ENCODE peak calls at places on chromosomes 5 and 9, in four cellular contexts. E is heart left ventricle; T is tibial nerve; D is CD8-positive, alpha-beta T cell. I is an unnamed sample.

GRCh38 chr9:73038613-73039012 is 85.8 kb upstream of the ALDH1A1 start:
- DNase-seq in E (peak; percentile 24), T (peak; percentile 57), D (no peak), I (peak; percentile 1)

GRCh38 chr5:1331861-1332405 is 13.0 kb downstream of the CLPTM1L start:
- DNase-seq in E (no peak), T (no peak), D (no peak), I (no peak)

GRCh38 chr5:154771383-154771901 is 16.3 kb downstream of the LARP1 start:
- DNase-seq in E (peak; percentile 42), T (peak; percentile 29), D (no peak), I (peak; percentile 29)

GRCh38 chr5:134136221-134136631 is 21.7 kb downstream of the TCF7 start:
- DNase-seq in E (no peak), T (no peak), D (peak; percentile 12), I (no peak)

GRCh38 chr9:83706703-83707517 is 848 bp downstream of the UBQLN1 start:
- DNase-seq in E (peak; percentile 54), T (peak; percentile 14), D (peak; percentile 66), I (peak; percentile 12)

GRCh38 chr9:86983260-86984255 is 36.3 kb upstream of the GAS1 start:
- DNase-seq in E (no peak), T (peak; percentile 20), D (no peak), I (peak; percentile 98)

GRCh38 chr5:153515269-153515668 is 24.8 kb downstream of the GRIA1 start:
- DNase-seq in E (no peak), T (no peak), D (no peak), I (no peak)

GRCh38 chr5:34660444-34660843 is 4.3 kb downstream of the RAI14 start:
- DNase-seq in E (no peak), T (no peak), D (no peak), I (no peak)

GRCh38 chr5:42547146-42547545 is 123.9 kb downstream of the GHR start:
- DNase-seq in E (no peak), T (no peak), D (no peak), I (peak; percentile 72)

GRCh38 chr5:132480546-132481242 is 9.9 kb downstream of the IRF1 start:
- DNase-seq in E (no peak), T (no peak), D (no peak), I (no peak)

GRCh38 chr9:93224591-93224990 is 40.7 kb downstream of the WNK2 start:
- DNase-seq in E (no peak), T (no peak), D (no peak), I (peak; percentile 94)

GRCh38 chr5:170149206-170149515 is 43.5 kb downstream of the FOXI1 start:
- DNase-seq in E (no peak), T (no peak), D (no peak), I (no peak)

GRCh38 chr5:133347039-133347438 is 265.3 kb downstream of the FSTL4 start:
- DNase-seq in E (no peak), T (no peak), D (no peak), I (no peak)

GRCh38 chr5:123696948-123697347 is 185.0 kb downstream of the CSNK1G3 start:
- DNase-seq in E (peak; percentile 85), T (no peak), D (no peak), I (peak; percentile 21)

GRCh38 chr5:39714036-39714698 is 289.4 kb upstream of the DAB2 start:
- DNase-seq in E (no peak), T (peak; percentile 68), D (peak; percentile 15), I (peak; percentile 64)

GRCh38 chr5:139850423-139851016 is 54.9 kb downstream of the PSD2 start:
- DNase-seq in E (no peak), T (no peak), D (no peak), I (no peak)

GRCh38 chr5:87125796-87126195 is 141.9 kb upstream of the RASA1 start:
- DNase-seq in E (no peak), T (no peak), D (no peak), I (no peak)

GRCh38 chr5:72486371-72486770 is 20.8 kb downstream of the ZNF366 start:
- DNase-seq in E (no peak), T (no peak), D (no peak), I (no peak)
- H3K27ac ChIP-seq in E (peak overlapping the region; percentile 56), T (no peak overlapping the region), D (no peak overlapping the region), I (peak overlapping the region; percentile 62)

GRCh38 chr9:120383611-120383998 is 196.4 kb downstream of the CDK5RAP2 start:
- DNase-seq in E (no peak), T (no peak), D (no peak), I (no peak)
- TF ChIP-seq CTCF in E (no peak), T (no peak), D (no peak), I (no peak)

GRCh38 chr5:76544268-76544926 is 78.8 kb downstream of the F2RL2 start:
- DNase-seq in E (no peak), T (no peak), D (peak; percentile 53), I (peak; percentile 16)
- H3K27ac ChIP-seq in E (no peak overlapping the region), T (no peak overlapping the region), D (peak overlapping the region; percentile 77), I (no peak overlapping the region)

GRCh38 chr9:127562841-127563523 is 49.1 kb upstream of the STXBP1 start:
- DNase-seq in E (no peak), T (no peak), D (no peak), I (no peak)
- TF ChIP-seq CTCF in E (no peak), T (peak; percentile 14), D (no peak), I (no peak)

GRCh38 chr9:35476596-35476995 is 13.3 kb upstream of the RUSC2 start:
- DNase-seq in E (no peak), T (no peak), D (no peak), I (no peak)

GRCh38 chr9:35470894-35471293 is 19.0 kb upstream of the RUSC2 start:
- DNase-seq in E (no peak), T (peak; percentile 52), D (no peak), I (peak; percentile 67)
- H3K27ac ChIP-seq in E (no peak overlapping the region), T (no peak overlapping the region), D (no peak overlapping the region), I (no peak overlapping the region)

GRCh38 chr9:2161661-2162060 is 146.5 kb downstream of the SMARCA2 start:
- DNase-seq in E (no peak), T (no peak), D (no peak), I (no peak)

GRCh38 chr9:2159521-2160417 is 144.6 kb downstream of the SMARCA2 start:
- DNase-seq in E (no peak), T (no peak), D (no peak), I (peak; percentile 45)

GRCh38 chr9:2166219-2166618 is 151.1 kb downstream of the SMARCA2 start:
- DNase-seq in E (no peak), T (no peak), D (no peak), I (no peak)

GRCh38 chr9:2163231-2163885 is 148.2 kb downstream of the SMARCA2 start:
- DNase-seq in E (no peak), T (no peak), D (no peak), I (no peak)

DNA sequence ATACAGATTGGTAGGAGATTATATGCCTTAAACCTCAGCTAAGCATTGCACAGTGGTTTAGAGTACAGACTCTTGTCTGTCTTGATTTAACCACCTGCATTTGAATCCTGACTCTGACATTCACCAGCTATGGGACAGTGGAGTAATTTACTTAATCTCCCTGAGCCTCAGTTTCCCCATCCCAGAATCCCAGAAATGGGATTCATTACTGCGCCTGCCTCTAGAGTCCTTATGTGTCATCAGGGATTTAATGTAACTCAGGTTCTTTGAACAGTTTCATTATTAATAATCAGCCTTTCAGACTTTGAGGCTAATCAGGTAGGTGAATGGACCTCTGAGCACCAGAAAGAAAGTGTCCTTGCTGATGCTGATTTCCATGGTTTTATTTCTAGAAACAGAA is 149.1 kb downstream of the SMARCA2 start:
- DNase-seq in E (no peak), T (no peak), D (no peak), I (no peak)
- TF ChIP-seq CTCF in E (no peak), T (no peak), D (no peak), I (no peak)

GRCh38 chr9:81083062-81083461 is 606.3 kb downstream of the TLE1 start:
- DNase-seq in E (no peak), T (no peak), D (no peak), I (no peak)

GRCh38 chr9:81080900-81081299 is 608.4 kb downstream of the TLE1 start:
- DNase-seq in E (no peak), T (no peak), D (no peak), I (peak; percentile 22)

GRCh38 chr9:81086421-81086820 is 602.9 kb downstream of the TLE1 start:
- DNase-seq in E (no peak), T (no peak), D (no peak), I (no peak)

GRCh38 chr9:81082251-81082650 is 607.1 kb downstream of the TLE1 start:
- DNase-seq in E (no peak), T (no peak), D (no peak), I (no peak)

DNA sequence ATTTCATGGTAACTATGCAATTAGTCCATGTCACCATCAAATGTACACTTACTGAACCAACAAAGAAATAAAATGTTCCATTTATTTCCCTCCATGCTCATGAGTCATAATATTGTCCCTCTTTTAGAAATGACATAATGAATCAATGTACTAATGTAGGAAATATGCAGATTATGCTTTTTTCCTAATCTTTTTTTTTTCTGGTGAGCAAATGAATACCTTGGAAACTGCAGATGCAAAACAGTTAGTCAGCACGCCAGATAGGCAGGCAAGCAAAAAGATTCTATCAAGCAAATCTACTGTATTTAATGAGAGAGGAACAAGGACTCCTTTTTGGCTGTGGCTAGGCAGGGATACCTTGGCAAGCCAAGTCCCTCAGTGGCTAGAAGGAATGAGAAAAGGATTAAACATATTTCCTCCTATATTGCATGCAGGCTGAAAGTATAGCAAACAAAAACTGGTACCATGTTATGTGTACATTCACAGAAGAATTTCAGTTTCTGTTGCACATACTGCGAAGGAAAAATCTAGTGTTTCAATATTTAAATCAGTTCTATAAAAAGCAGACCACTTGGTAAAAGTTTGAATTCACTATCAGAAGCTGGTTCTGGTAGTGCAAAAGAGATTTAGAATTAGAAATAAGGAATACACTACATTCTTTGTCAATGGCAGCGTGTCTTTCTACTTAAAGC is 605.4 kb downstream of the TLE1 start:
- DNase-seq in E (no peak), T (no peak), D (no peak), I (peak; percentile 52)
- H3K27ac ChIP-seq in E (no peak overlapping the region), T (no peak overlapping the region), D (no peak overlapping the region), I (no peak overlapping the region)

I was measured in mammary epithelial cell.